ENCODE peak calls at places on chromosomes 11 and 22, in five cellular contexts. G is RWPE1; D is uterus; N is naive thymus-derived CD4-positive, alpha-beta T cell; L is transverse colon. M is an unnamed sample.

GRCh38 chr22:19972652-19973550 is 31.3 kb upstream of the TXNRD2 start:
- DNase-seq in G (no peak), D (no peak), N (no peak), L (no peak), M (no peak)

GRCh38 chr11:13462311-13462927 is 603 bp downstream of the BTBD10 start:
- DNase-seq in G (peak), D (peak), N (no peak), L (peak), M (peak)

GRCh38 chr11:10373340-10373739 is 68.5 kb downstream of the ADM start:
- DNase-seq in G (no peak), D (no peak), N (no peak), L (no peak), M (no peak)

GRCh38 chr11:14414470-14415461 is 55.8 kb upstream of the RRAS2 start:
- DNase-seq in G (no peak), D (no peak), N (peak), L (no peak), M (peak)

GRCh38 chr22:41482319-41482935 is 13.5 kb downstream of the ACO2 start:
- DNase-seq in G (no peak), D (no peak), N (no peak), L (no peak), M (no peak)

GRCh38 chr11:8338138-8338537 is 74.5 kb upstream of the LMO1 start:
- DNase-seq in G (no peak), D (no peak), N (peak), L (peak), M (peak)

GRCh38 chr11:31725176-31725575 is 85.9 kb downstream of the PAX6 start:
- DNase-seq in G (no peak), D (no peak), N (no peak), L (no peak), M (no peak)

GRCh38 chr11:88320149-88320559 is 17.4 kb downstream of the CTSC start:
- DNase-seq in G (no peak), D (no peak), N (no peak), L (no peak), M (no peak)

GRCh38 chr11:112400615-112401014 is 140.0 kb upstream of the PLET1 start:
- DNase-seq in G (no peak), D (no peak), N (no peak), L (no peak), M (no peak)

GRCh38 chr11:111194789-111195188 is 50.7 kb upstream of the POU2AF2 start:
- DNase-seq in G (no peak), D (no peak), N (no peak), L (no peak), M (no peak)

GRCh38 chr11:2091112-2091746 is 48.0 kb downstream of the IGF2 start:
- DNase-seq in G (no peak), D (no peak), N (no peak), L (no peak), M (no peak)

GRCh38 chr11:63874511-63874910 is 35.6 kb downstream of the MARK2 start:
- DNase-seq in G (no peak), D (no peak), N (no peak), L (no peak), M (no peak)

GRCh38 chr11:65911682-65912568 is 6.9 kb downstream of the C11orf68 start:
- DNase-seq in G (peak), D (peak), N (no peak), L (peak), M (no peak)

GRCh38 chr22:37048133-37048532 is 3.4 kb upstream of the KCTD17 start:
- DNase-seq in G (no peak), D (no peak), N (no peak), L (no peak), M (no peak)

GRCh38 chr11:6438979-6439571 is 1.7 kb downstream of the HPX start:
- DNase-seq in G (peak), D (peak), N (no peak), L (peak), M (peak)

GRCh38 chr22:20763630-20764029 is 10.3 kb upstream of the SERPIND1 start:
- DNase-seq in G (no peak), D (no peak), N (no peak), L (no peak), M (no peak)

GRCh38 chr22:35950262-35950661 is 78.4 kb downstream of the RBFOX2 start:
- DNase-seq in G (no peak), D (no peak), N (no peak), L (no peak), M (no peak)

GRCh38 chr22:39723899-39724351 is 153.4 kb downstream of the CACNA1I start:
- DNase-seq in G (peak), D (no peak), N (no peak), L (no peak), M (peak)

GRCh38 chr11:19560156-19560555 is 152.5 kb upstream of the NAV2 start:
- DNase-seq in G (no peak), D (no peak), N (no peak), L (no peak), M (no peak)

GRCh38 chr11:2515401-2516275 is 70.8 kb downstream of the KCNQ1 start:
- DNase-seq in G (no peak), D (peak), N (peak), L (peak), M (no peak)

GRCh38 chr11:92866679-92867282 is 102.7 kb upstream of the MTNR1B start:
- DNase-seq in G (no peak), D (no peak), N (no peak), L (no peak), M (no peak)

GRCh38 chr11:782264-783174 is 5.2 kb upstream of the GATD1 start:
- DNase-seq in G (no peak), D (no peak), N (no peak), L (no peak), M (no peak)

GRCh38 chr11:1292018-1292643 is 17.3 kb downstream of the TOLLIP start:
- DNase-seq in G (no peak), D (peak), N (no peak), L (no peak), M (no peak)

GRCh38 chr22:37675930-37676571 is 615 bp downstream of the LGALS1 start:
- DNase-seq in G (no peak), D (peak), N (peak), L (peak), M (no peak)

GRCh38 chr11:130488187-130489026 is 40.0 kb downstream of the ADAMTS15 start:
- DNase-seq in G (no peak), D (no peak), N (no peak), L (no peak), M (peak)

GRCh38 chr22:36486619-36487384 is 5.4 kb upstream of the TXN2 start:
- DNase-seq in G (no peak), D (no peak), N (peak), L (peak), M (peak)

GRCh38 chr22:40383905-40384304 is 13.5 kb downstream of the SGSM3 start:
- DNase-seq in G (no peak), D (no peak), N (no peak), L (no peak), M (no peak)

GRCh38 chr11:59559886-59560285 is 48.5 kb downstream of the OR4D9 start:
- DNase-seq in G (no peak), D (no peak), N (no peak), L (no peak), M (no peak)

GRCh38 chr11:103111400-103111799 is 2.2 kb downstream of the DYNC2H1 start:
- DNase-seq in G (no peak), D (no peak), N (no peak), L (no peak), M (no peak)

GRCh38 chr22:17552737-17553136 is 10.6 kb upstream of the SLC25A18 start:
- DNase-seq in G (no peak), D (no peak), N (no peak), L (no peak), M (no peak)

GRCh38 chr11:45233121-45233803 is 52.9 kb downstream of the SYT13 start:
- DNase-seq in G (peak), D (peak), N (peak), L (peak), M (peak)

GRCh38 chr11:5279678-5280077 is 9.9 kb upstream of the HBE1 start:
- DNase-seq in G (no peak), D (no peak), N (no peak), L (no peak), M (no peak)

GRCh38 chr11:38971141-38971540 is 2373.1 kb upstream of the RAG2 start:
- DNase-seq in G (peak), D (no peak), N (no peak), L (no peak), M (no peak)

GRCh38 chr11:74566386-74566960 is 25.9 kb upstream of the POLD3 start:
- DNase-seq in G (no peak), D (no peak), N (no peak), L (no peak), M (peak)

GRCh38 chr11:3138178-3139085 is 26.7 kb downstream of the OSBPL5 start:
- DNase-seq in G (no peak), D (no peak), N (no peak), L (no peak), M (no peak)

DNA sequence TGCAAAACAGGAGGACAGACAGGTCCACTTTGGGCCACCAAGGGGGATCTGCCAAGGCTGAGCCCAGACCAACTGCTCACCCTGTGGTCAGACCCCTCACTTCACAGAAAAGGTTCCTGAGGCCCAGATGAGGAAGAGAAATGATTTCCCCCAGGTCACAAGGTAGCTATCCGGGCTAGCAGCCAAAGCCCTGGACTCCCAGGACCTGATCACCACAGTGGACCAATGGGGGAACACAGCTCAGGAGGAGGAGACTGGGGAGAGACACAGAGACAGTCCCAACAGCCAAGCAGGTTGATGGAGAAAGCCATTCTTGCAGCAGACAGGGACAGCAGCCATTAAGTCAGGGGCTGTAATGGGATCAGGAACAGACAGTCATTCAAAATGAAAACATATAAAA is 16.2 kb downstream of the ZMAT5 start:
- DNase-seq in G (no peak), D (no peak), N (no peak), L (no peak), M (no peak)
- H3K27ac ChIP-seq in G (peak), D (no peak), N (peak), L (no peak), M (peak)

GRCh38 chr11:113673566-113674396 is 32.3 kb downstream of the TMPRSS5 start:
- DNase-seq in G (no peak), D (no peak), N (no peak), L (no peak), M (no peak)
- H3K27ac ChIP-seq in G (no peak), D (no peak), N (no peak), L (no peak), M (no peak)

GRCh38 chr11:123183391-123184099 is 11.5 kb downstream of the CLMP start:
- DNase-seq in G (peak), D (no peak), N (no peak), L (no peak), M (no peak)
- H3K27ac ChIP-seq in G (peak), D (no peak), N (no peak), L (no peak), M (no peak)

DNA sequence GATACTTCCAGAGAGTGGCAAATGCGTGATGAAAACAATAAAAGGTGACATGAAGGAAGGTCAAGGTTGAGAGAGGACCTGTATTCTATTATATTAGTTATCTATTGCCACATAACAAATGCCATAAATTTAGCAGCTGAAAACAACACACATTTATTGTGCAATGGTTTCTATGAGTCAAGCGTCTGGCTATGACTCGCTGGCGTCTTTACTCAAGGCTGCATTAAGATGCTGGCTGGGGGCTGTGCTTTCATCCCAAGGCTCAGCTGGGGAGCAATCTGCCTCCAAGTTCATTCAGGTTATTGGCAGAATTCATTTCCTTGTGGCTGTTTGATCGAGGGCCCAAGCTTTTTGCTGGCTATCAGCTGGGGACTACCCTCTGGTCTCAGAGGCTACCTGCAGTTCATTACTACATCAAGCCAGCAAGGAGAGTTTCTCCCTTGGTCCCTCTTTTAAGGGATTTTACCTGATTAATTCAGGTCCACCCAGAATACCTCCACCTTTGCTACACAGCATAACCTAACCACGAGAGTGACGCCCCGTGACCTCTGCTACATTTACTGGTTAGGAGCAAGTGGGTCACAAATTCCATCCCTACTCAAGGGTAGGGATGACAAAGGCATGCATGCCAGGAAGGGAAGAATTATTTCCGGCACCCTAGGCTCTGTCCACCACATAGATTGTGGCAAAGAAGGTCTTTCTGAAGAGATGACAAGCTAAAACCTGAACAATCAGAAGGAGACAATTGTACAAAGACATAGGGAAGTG is 549.1 kb downstream of the MN1 start:
- DNase-seq in G (peak), D (peak), N (no peak), L (no peak), M (peak)
- H3K27ac ChIP-seq in G (peak), D (peak), N (no peak), L (no peak), M (no peak)